ENCODE peak calls at places on chromosomes 2 and 18, in six cellular contexts. One of them, this sample, is unnamed.

GRCh38 chr2:191758420-191759199 is 80.7 kb downstream of the NABP1 start:
- DNase-seq in heart left ventricle: peak; percentile 27
- DNase-seq in sigmoid colon: no peak
- DNase-seq in fibroblast of lung: peak; percentile 57
- DNase-seq in fibroblast of pulmonary artery: peak; percentile 44
- DNase-seq in A549: peak; percentile 77
- DNase-seq in this sample: peak; percentile 72

GRCh38 chr2:23826771-23827170 is 100.2 kb downstream of the ATAD2B start:
- DNase-seq in sigmoid colon: no peak
- DNase-seq in fibroblast of pulmonary artery: no peak
- DNase-seq in heart left ventricle: no peak
- DNase-seq in fibroblast of lung: no peak
- DNase-seq in A549: no peak
- DNase-seq in this sample: no peak

GRCh38 chr18:74257083-74257482 is 34.7 kb downstream of the CYB5A start:
- DNase-seq in fibroblast of lung: no peak
- DNase-seq in A549: no peak
- DNase-seq in sigmoid colon: no peak
- DNase-seq in fibroblast of pulmonary artery: no peak
- DNase-seq in heart left ventricle: no peak
- DNase-seq in this sample: no peak

GRCh38 chr2:224183086-224183485 is 144.0 kb upstream of the SERPINE2 start:
- DNase-seq in A549: no peak
- DNase-seq in sigmoid colon: no peak
- DNase-seq in heart left ventricle: no peak
- DNase-seq in fibroblast of lung: peak; percentile 35
- DNase-seq in fibroblast of pulmonary artery: no peak
- DNase-seq in this sample: peak; percentile 54

GRCh38 chr2:101341421-101341820 is 32.9 kb upstream of the RNF149 start:
- DNase-seq in fibroblast of lung: no peak
- DNase-seq in A549: no peak
- DNase-seq in heart left ventricle: no peak
- DNase-seq in fibroblast of pulmonary artery: no peak
- DNase-seq in sigmoid colon: no peak
- DNase-seq in this sample: no peak

GRCh38 chr2:20604401-20604911 is 46.4 kb downstream of the HS1BP3 start:
- DNase-seq in fibroblast of pulmonary artery: no peak
- DNase-seq in heart left ventricle: no peak
- DNase-seq in fibroblast of lung: no peak
- DNase-seq in A549: no peak
- DNase-seq in sigmoid colon: peak; percentile 73
- DNase-seq in this sample: no peak

GRCh38 chr2:127647242-127648190 is 1.6 kb downstream of the GPR17 start:
- DNase-seq in fibroblast of pulmonary artery: peak; percentile 45
- DNase-seq in A549: no peak
- DNase-seq in heart left ventricle: peak; percentile 41
- DNase-seq in sigmoid colon: peak; percentile 75
- DNase-seq in fibroblast of lung: peak; percentile 54
- DNase-seq in this sample: no peak

GRCh38 chr2:201130524-201131186 is 14.7 kb downstream of the CFLAR start:
- DNase-seq in sigmoid colon: no peak
- DNase-seq in A549: peak; percentile 52
- DNase-seq in fibroblast of lung: peak; percentile 94
- DNase-seq in fibroblast of pulmonary artery: peak; percentile 92
- DNase-seq in heart left ventricle: no peak
- DNase-seq in this sample: peak; percentile 93

GRCh38 chr18:6146309-6146661 is 251.0 kb upstream of the TMEM200C start:
- DNase-seq in A549: no peak
- DNase-seq in heart left ventricle: no peak
- DNase-seq in fibroblast of lung: no peak
- DNase-seq in sigmoid colon: no peak
- DNase-seq in fibroblast of pulmonary artery: no peak
- DNase-seq in this sample: no peak

GRCh38 chr2:78817430-78817829 is 208.1 kb upstream of the REG3G start:
- DNase-seq in fibroblast of lung: no peak
- DNase-seq in sigmoid colon: no peak
- DNase-seq in A549: no peak
- DNase-seq in fibroblast of pulmonary artery: no peak
- DNase-seq in heart left ventricle: no peak
- DNase-seq in this sample: no peak

GRCh38 chr2:127143851-127144782 is 37.2 kb upstream of the BIN1 start:
- DNase-seq in sigmoid colon: no peak
- DNase-seq in heart left ventricle: no peak
- DNase-seq in fibroblast of pulmonary artery: peak; percentile 36
- DNase-seq in A549: peak; percentile 33
- DNase-seq in fibroblast of lung: peak; percentile 70
- DNase-seq in this sample: peak; percentile 87

GRCh38 chr2:18479901-18480369 is 80.5 kb downstream of the RDH14 start:
- DNase-seq in fibroblast of pulmonary artery: peak; percentile 21
- DNase-seq in A549: no peak
- DNase-seq in fibroblast of lung: peak; percentile 56
- DNase-seq in heart left ventricle: peak; percentile 51
- DNase-seq in sigmoid colon: peak; percentile 84
- DNase-seq in this sample: no peak

GRCh38 chr2:212364106-212364505 is 174.5 kb downstream of the ERBB4 start:
- DNase-seq in fibroblast of pulmonary artery: peak; percentile 75
- DNase-seq in sigmoid colon: no peak
- DNase-seq in heart left ventricle: no peak
- DNase-seq in A549: no peak
- DNase-seq in fibroblast of lung: peak; percentile 75
- DNase-seq in this sample: no peak

GRCh38 chr2:120858764-120859525 is 123.3 kb downstream of the GLI2 start:
- DNase-seq in heart left ventricle: no peak
- DNase-seq in fibroblast of lung: no peak
- DNase-seq in A549: no peak
- DNase-seq in sigmoid colon: peak; percentile 48
- DNase-seq in fibroblast of pulmonary artery: no peak
- DNase-seq in this sample: no peak

GRCh38 chr2:224392545-224392944 is 9.4 kb downstream of the FAM124B start:
- DNase-seq in fibroblast of pulmonary artery: no peak
- DNase-seq in sigmoid colon: no peak
- DNase-seq in heart left ventricle: no peak
- DNase-seq in fibroblast of lung: no peak
- DNase-seq in A549: no peak
- DNase-seq in this sample: no peak

GRCh38 chr2:9087151-9087681 is 83.7 kb upstream of the MBOAT2 start:
- DNase-seq in heart left ventricle: no peak
- DNase-seq in fibroblast of pulmonary artery: no peak
- DNase-seq in A549: no peak
- DNase-seq in fibroblast of lung: peak; percentile 57
- DNase-seq in sigmoid colon: no peak
- DNase-seq in this sample: peak; percentile 33

GRCh38 chr2:96591494-96591893 is 46.6 kb downstream of the KANSL3 start:
- DNase-seq in A549: no peak
- DNase-seq in heart left ventricle: no peak
- DNase-seq in fibroblast of pulmonary artery: no peak
- DNase-seq in sigmoid colon: no peak
- DNase-seq in fibroblast of lung: no peak
- DNase-seq in this sample: no peak

GRCh38 chr2:128187032-128187654 is 96.1 kb downstream of the UGGT1 start:
- DNase-seq in fibroblast of pulmonary artery: peak; percentile 83
- DNase-seq in fibroblast of lung: peak; percentile 81
- DNase-seq in sigmoid colon: no peak
- DNase-seq in heart left ventricle: no peak
- DNase-seq in A549: peak; percentile 33
- DNase-seq in this sample: peak; percentile 80

GRCh38 chr18:35732134-35732533 is 150.6 kb downstream of the GALNT1 start:
- DNase-seq in fibroblast of pulmonary artery: no peak
- DNase-seq in A549: no peak
- DNase-seq in sigmoid colon: no peak
- DNase-seq in fibroblast of lung: no peak
- DNase-seq in heart left ventricle: no peak
- DNase-seq in this sample: no peak

GRCh38 chr18:66013976-66014375 is 263.2 kb downstream of the CDH7 start:
- DNase-seq in fibroblast of pulmonary artery: peak; percentile 0
- DNase-seq in fibroblast of lung: peak; percentile 27
- DNase-seq in sigmoid colon: no peak
- DNase-seq in A549: no peak
- DNase-seq in heart left ventricle: no peak
- DNase-seq in this sample: peak; percentile 37

GRCh38 chr18:9943311-9943710 is 29.5 kb downstream of the VAPA start:
- DNase-seq in A549: no peak
- DNase-seq in fibroblast of pulmonary artery: no peak
- DNase-seq in fibroblast of lung: no peak
- DNase-seq in heart left ventricle: no peak
- DNase-seq in sigmoid colon: no peak
- DNase-seq in this sample: no peak

GRCh38 chr2:44922776-44923175 is 18.7 kb upstream of the SIX3 start:
- DNase-seq in sigmoid colon: no peak
- DNase-seq in heart left ventricle: no peak
- DNase-seq in A549: no peak
- DNase-seq in fibroblast of pulmonary artery: no peak
- DNase-seq in fibroblast of lung: no peak
- DNase-seq in this sample: no peak

GRCh38 chr2:154263206-154263605 is 391.5 kb downstream of the GALNT13 start:
- DNase-seq in A549: no peak
- DNase-seq in sigmoid colon: no peak
- DNase-seq in fibroblast of lung: no peak
- DNase-seq in fibroblast of pulmonary artery: no peak
- DNase-seq in heart left ventricle: no peak
- DNase-seq in this sample: no peak

GRCh38 chr2:110794951-110795350 is 62.6 kb downstream of the ACOXL start:
- DNase-seq in A549: no peak
- DNase-seq in sigmoid colon: no peak
- DNase-seq in fibroblast of pulmonary artery: no peak
- DNase-seq in heart left ventricle: no peak
- DNase-seq in fibroblast of lung: no peak
- DNase-seq in this sample: no peak

GRCh38 chr2:237452846-237453245 is 34.2 kb upstream of the MLPH start:
- DNase-seq in heart left ventricle: no peak
- DNase-seq in sigmoid colon: no peak
- DNase-seq in fibroblast of lung: no peak
- DNase-seq in A549: no peak
- DNase-seq in fibroblast of pulmonary artery: no peak
- DNase-seq in this sample: peak; percentile 63

GRCh38 chr2:237450583-237450982 is 36.5 kb upstream of the MLPH start:
- DNase-seq in fibroblast of lung: no peak
- DNase-seq in fibroblast of pulmonary artery: no peak
- DNase-seq in sigmoid colon: no peak
- DNase-seq in A549: no peak
- DNase-seq in heart left ventricle: no peak
- DNase-seq in this sample: no peak

GRCh38 chr2:237453671-237454070 is 33.4 kb upstream of the MLPH start:
- DNase-seq in sigmoid colon: no peak
- DNase-seq in heart left ventricle: no peak
- DNase-seq in A549: no peak
- DNase-seq in fibroblast of lung: no peak
- DNase-seq in fibroblast of pulmonary artery: no peak
- DNase-seq in this sample: no peak

GRCh38 chr2:237450108-237450507 is 36.1 kb upstream of the COL6A3 start:
- DNase-seq in sigmoid colon: no peak
- DNase-seq in fibroblast of lung: no peak
- DNase-seq in A549: no peak
- DNase-seq in heart left ventricle: no peak
- DNase-seq in fibroblast of pulmonary artery: no peak
- DNase-seq in this sample: no peak

GRCh38 chr2:237451582-237452469 is 35.2 kb upstream of the MLPH start:
- DNase-seq in fibroblast of pulmonary artery: peak; percentile 45
- DNase-seq in heart left ventricle: peak; percentile 52
- DNase-seq in sigmoid colon: no peak
- DNase-seq in fibroblast of lung: no peak
- DNase-seq in A549: no peak
- DNase-seq in this sample: peak; percentile 57
- TF ChIP-seq CTCF in fibroblast of pulmonary artery: peak; percentile 52
- TF ChIP-seq CTCF in heart left ventricle: no peak
- TF ChIP-seq CTCF in sigmoid colon: no peak
- TF ChIP-seq CTCF in fibroblast of lung: peak; percentile 46
- TF ChIP-seq CTCF in A549: no peak
- TF ChIP-seq CTCF in this sample: peak; percentile 75

DNA sequence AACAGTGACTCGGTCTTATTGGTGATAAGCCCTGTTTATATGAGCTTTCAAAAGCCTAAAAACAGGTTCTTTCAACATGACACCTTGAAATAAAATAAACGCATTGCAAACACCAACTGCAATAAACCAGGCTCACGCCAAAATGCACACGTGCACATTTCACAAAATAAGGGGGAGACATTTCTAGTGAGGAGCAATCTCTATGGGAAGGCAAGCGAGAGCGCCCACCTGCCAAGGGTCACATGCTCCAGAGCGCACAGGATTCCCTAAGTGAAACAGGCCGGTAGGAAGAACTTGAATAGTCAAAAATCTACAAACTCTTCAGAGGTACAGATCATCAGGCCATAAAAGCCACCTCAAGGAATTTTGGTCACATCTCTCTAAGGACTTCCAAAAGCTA is 1.9 kb downstream of the PID1 start:
- DNase-seq in fibroblast of pulmonary artery: no peak
- DNase-seq in heart left ventricle: no peak
- DNase-seq in fibroblast of lung: no peak
- DNase-seq in A549: no peak
- DNase-seq in sigmoid colon: peak; percentile 69
- DNase-seq in this sample: no peak
- H3K4me3 ChIP-seq in fibroblast of pulmonary artery: peak overlapping the region; percentile 79
- H3K4me3 ChIP-seq in heart left ventricle: no peak overlapping the region
- H3K4me3 ChIP-seq in fibroblast of lung: peak overlapping the region; percentile 90
- H3K4me3 ChIP-seq in A549: no peak overlapping the region
- H3K4me3 ChIP-seq in sigmoid colon: peak overlapping the region; percentile 65
- H3K4me3 ChIP-seq in this sample: no peak overlapping the region

GRCh38 chr2:12131975-12132374 is 385.5 kb downstream of the LPIN1 start:
- DNase-seq in fibroblast of lung: peak; percentile 74
- DNase-seq in heart left ventricle: no peak
- DNase-seq in A549: no peak
- DNase-seq in sigmoid colon: no peak
- DNase-seq in fibroblast of pulmonary artery: peak; percentile 77
- DNase-seq in this sample: peak; percentile 86

GRCh38 chr2:12127639-12128038 is 381.2 kb downstream of the LPIN1 start:
- DNase-seq in fibroblast of pulmonary artery: no peak
- DNase-seq in fibroblast of lung: no peak
- DNase-seq in A549: no peak
- DNase-seq in sigmoid colon: no peak
- DNase-seq in heart left ventricle: no peak
- DNase-seq in this sample: no peak

GRCh38 chr2:12120281-12121150 is 374.1 kb downstream of the LPIN1 start:
- DNase-seq in fibroblast of lung: peak; percentile 60
- DNase-seq in sigmoid colon: no peak
- DNase-seq in A549: no peak
- DNase-seq in fibroblast of pulmonary artery: peak; percentile 57
- DNase-seq in heart left ventricle: no peak
- DNase-seq in this sample: peak; percentile 81

DNA sequence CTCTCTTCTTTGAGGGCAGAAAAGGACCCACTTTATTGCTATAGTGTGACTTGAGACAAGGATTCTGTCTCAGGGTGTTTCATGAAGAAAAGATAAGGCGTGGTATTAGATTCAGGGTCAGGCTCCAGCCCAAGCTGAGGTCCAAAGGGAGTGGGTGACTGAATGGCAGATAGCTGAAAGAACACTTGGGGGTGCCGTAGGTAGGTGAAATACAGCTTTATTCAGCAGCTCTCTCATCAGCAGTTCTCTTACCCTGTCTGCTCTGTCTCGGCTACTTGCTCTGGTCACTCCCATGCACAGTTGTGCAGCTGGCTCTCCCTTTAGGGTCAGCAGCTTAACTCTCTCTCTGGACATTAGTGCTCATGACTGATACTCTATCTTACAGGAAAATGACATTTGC is 379.9 kb downstream of the LPIN1 start:
- DNase-seq in sigmoid colon: no peak
- DNase-seq in A549: no peak
- DNase-seq in fibroblast of pulmonary artery: no peak
- DNase-seq in fibroblast of lung: no peak
- DNase-seq in heart left ventricle: no peak
- DNase-seq in this sample: peak; percentile 34
- TF ChIP-seq CTCF in sigmoid colon: no peak
- TF ChIP-seq CTCF in A549: no peak
- TF ChIP-seq CTCF in fibroblast of pulmonary artery: no peak
- TF ChIP-seq CTCF in fibroblast of lung: no peak
- TF ChIP-seq CTCF in heart left ventricle: no peak
- TF ChIP-seq CTCF in this sample: peak; percentile 19

GRCh38 chr18:40109251-40110049 is 1845.6 kb upstream of the PIK3C3 start:
- DNase-seq in sigmoid colon: no peak
- DNase-seq in A549: no peak
- DNase-seq in heart left ventricle: no peak
- DNase-seq in fibroblast of lung: no peak
- DNase-seq in fibroblast of pulmonary artery: no peak
- DNase-seq in this sample: no peak
- H3K4me3 ChIP-seq in sigmoid colon: no peak overlapping the region
- H3K4me3 ChIP-seq in A549: no peak overlapping the region
- H3K4me3 ChIP-seq in heart left ventricle: no peak overlapping the region
- H3K4me3 ChIP-seq in fibroblast of lung: no peak overlapping the region
- H3K4me3 ChIP-seq in fibroblast of pulmonary artery: no peak overlapping the region
- H3K4me3 ChIP-seq in this sample: no peak overlapping the region

This sample was measured in choroid plexus epithelial cell.